ENCODE peak calls at places on chromosomes 7 and 10, in four cellular contexts. One of them, this sample, is unnamed.

GRCh38 chr10:100683004-100683403 is 62.4 kb upstream of the PAX2 start:
- DNase-seq in hepatocyte: no peak
- DNase-seq in activated CD4-positive, CD25-positive, alpha-beta regulatory T cell treated with anti-CD3 and anti-CD28 coated beads, Interleukin-2, amount 50 U/mL, for 72 hours: no peak
- DNase-seq in AG20443: no peak
- DNase-seq in this sample: no peak

GRCh38 chr7:106069471-106070200 is 42.5 kb downstream of the SYPL1 start:
- DNase-seq in activated CD4-positive, CD25-positive, alpha-beta regulatory T cell treated with anti-CD3 and anti-CD28 coated beads, Interleukin-2, amount 50 U/mL, for 72 hours: no peak
- DNase-seq in AG20443: no peak
- DNase-seq in hepatocyte: no peak
- DNase-seq in this sample: no peak

GRCh38 chr7:139828880-139829653 is at the start of gene TBXAS1:
- DNase-seq in hepatocyte: peak; percentile 39
- DNase-seq in activated CD4-positive, CD25-positive, alpha-beta regulatory T cell treated with anti-CD3 and anti-CD28 coated beads, Interleukin-2, amount 50 U/mL, for 72 hours: no peak
- DNase-seq in AG20443: no peak
- DNase-seq in this sample: peak; percentile 26

GRCh38 chr10:58758311-58758710 is 245.6 kb downstream of the BICC1 start:
- DNase-seq in AG20443: no peak
- DNase-seq in hepatocyte: no peak
- DNase-seq in activated CD4-positive, CD25-positive, alpha-beta regulatory T cell treated with anti-CD3 and anti-CD28 coated beads, Interleukin-2, amount 50 U/mL, for 72 hours: no peak
- DNase-seq in this sample: no peak

GRCh38 chr7:40918701-40919271 is 784.0 kb downstream of the SUGCT start:
- DNase-seq in hepatocyte: peak; percentile 65
- DNase-seq in AG20443: peak; percentile 66
- DNase-seq in activated CD4-positive, CD25-positive, alpha-beta regulatory T cell treated with anti-CD3 and anti-CD28 coated beads, Interleukin-2, amount 50 U/mL, for 72 hours: no peak
- DNase-seq in this sample: no peak

GRCh38 chr7:96219382-96220130 is 102.3 kb downstream of the SLC25A13 start:
- DNase-seq in activated CD4-positive, CD25-positive, alpha-beta regulatory T cell treated with anti-CD3 and anti-CD28 coated beads, Interleukin-2, amount 50 U/mL, for 72 hours: no peak
- DNase-seq in AG20443: peak; percentile 51
- DNase-seq in hepatocyte: no peak
- DNase-seq in this sample: no peak

GRCh38 chr7:157474685-157475084 is 137.9 kb downstream of the DNAJB6 start:
- DNase-seq in AG20443: no peak
- DNase-seq in hepatocyte: no peak
- DNase-seq in activated CD4-positive, CD25-positive, alpha-beta regulatory T cell treated with anti-CD3 and anti-CD28 coated beads, Interleukin-2, amount 50 U/mL, for 72 hours: peak; percentile 59
- DNase-seq in this sample: no peak

GRCh38 chr7:17405786-17406185 is 107.3 kb downstream of the AHR start:
- DNase-seq in hepatocyte: peak; percentile 13
- DNase-seq in activated CD4-positive, CD25-positive, alpha-beta regulatory T cell treated with anti-CD3 and anti-CD28 coated beads, Interleukin-2, amount 50 U/mL, for 72 hours: no peak
- DNase-seq in AG20443: peak; percentile 69
- DNase-seq in this sample: peak; percentile 38

GRCh38 chr10:50592961-50593418 is 30.8 kb downstream of the SGMS1 start:
- DNase-seq in activated CD4-positive, CD25-positive, alpha-beta regulatory T cell treated with anti-CD3 and anti-CD28 coated beads, Interleukin-2, amount 50 U/mL, for 72 hours: no peak
- DNase-seq in AG20443: no peak
- DNase-seq in hepatocyte: no peak
- DNase-seq in this sample: no peak

GRCh38 chr7:91079491-91079890 is 184.7 kb upstream of the FZD1 start:
- DNase-seq in hepatocyte: no peak
- DNase-seq in AG20443: peak; percentile 60
- DNase-seq in activated CD4-positive, CD25-positive, alpha-beta regulatory T cell treated with anti-CD3 and anti-CD28 coated beads, Interleukin-2, amount 50 U/mL, for 72 hours: no peak
- DNase-seq in this sample: no peak

GRCh38 chr10:81814842-81815241 is 60.2 kb upstream of the NRG3 start:
- DNase-seq in AG20443: no peak
- DNase-seq in hepatocyte: no peak
- DNase-seq in activated CD4-positive, CD25-positive, alpha-beta regulatory T cell treated with anti-CD3 and anti-CD28 coated beads, Interleukin-2, amount 50 U/mL, for 72 hours: no peak
- DNase-seq in this sample: no peak

GRCh38 chr7:12692479-12693259 is 5.2 kb downstream of the ARL4A start:
- DNase-seq in activated CD4-positive, CD25-positive, alpha-beta regulatory T cell treated with anti-CD3 and anti-CD28 coated beads, Interleukin-2, amount 50 U/mL, for 72 hours: no peak
- DNase-seq in hepatocyte: no peak
- DNase-seq in AG20443: no peak
- DNase-seq in this sample: no peak

GRCh38 chr10:92688927-92689662 is 660 bp upstream of the HHEX start:
- DNase-seq in activated CD4-positive, CD25-positive, alpha-beta regulatory T cell treated with anti-CD3 and anti-CD28 coated beads, Interleukin-2, amount 50 U/mL, for 72 hours: peak; percentile 43
- DNase-seq in hepatocyte: peak; percentile 34
- DNase-seq in AG20443: peak; percentile 40
- DNase-seq in this sample: peak; percentile 42

GRCh38 chr10:3720228-3721019 is 64.6 kb downstream of the KLF6 start:
- DNase-seq in activated CD4-positive, CD25-positive, alpha-beta regulatory T cell treated with anti-CD3 and anti-CD28 coated beads, Interleukin-2, amount 50 U/mL, for 72 hours: no peak
- DNase-seq in hepatocyte: peak; percentile 66
- DNase-seq in AG20443: peak; percentile 79
- DNase-seq in this sample: peak; percentile 35

GRCh38 chr7:91876391-91877133 is 3.9 kb downstream of the MTERF1 start:
- DNase-seq in activated CD4-positive, CD25-positive, alpha-beta regulatory T cell treated with anti-CD3 and anti-CD28 coated beads, Interleukin-2, amount 50 U/mL, for 72 hours: no peak
- DNase-seq in hepatocyte: no peak
- DNase-seq in AG20443: peak; percentile 46
- DNase-seq in this sample: no peak

GRCh38 chr10:132807621-132808049 is 21.7 kb upstream of the NKX6-2 start:
- DNase-seq in hepatocyte: no peak
- DNase-seq in AG20443: no peak
- DNase-seq in activated CD4-positive, CD25-positive, alpha-beta regulatory T cell treated with anti-CD3 and anti-CD28 coated beads, Interleukin-2, amount 50 U/mL, for 72 hours: no peak
- DNase-seq in this sample: no peak

GRCh38 chr10:96906864-96907263 is 74.8 kb downstream of the LCOR start:
- DNase-seq in hepatocyte: no peak
- DNase-seq in activated CD4-positive, CD25-positive, alpha-beta regulatory T cell treated with anti-CD3 and anti-CD28 coated beads, Interleukin-2, amount 50 U/mL, for 72 hours: no peak
- DNase-seq in AG20443: no peak
- DNase-seq in this sample: no peak

GRCh38 chr7:105816270-105816843 is 60.0 kb downstream of the ATXN7L1 start:
- DNase-seq in activated CD4-positive, CD25-positive, alpha-beta regulatory T cell treated with anti-CD3 and anti-CD28 coated beads, Interleukin-2, amount 50 U/mL, for 72 hours: no peak
- DNase-seq in AG20443: no peak
- DNase-seq in hepatocyte: no peak
- DNase-seq in this sample: no peak

GRCh38 chr7:151599401-151600227 is 79.9 kb upstream of the RHEB start:
- DNase-seq in AG20443: peak; percentile 95
- DNase-seq in hepatocyte: peak; percentile 58
- DNase-seq in activated CD4-positive, CD25-positive, alpha-beta regulatory T cell treated with anti-CD3 and anti-CD28 coated beads, Interleukin-2, amount 50 U/mL, for 72 hours: no peak
- DNase-seq in this sample: peak; percentile 55

GRCh38 chr10:63798599-63799498 is 277.6 kb downstream of the REEP3 start:
- DNase-seq in activated CD4-positive, CD25-positive, alpha-beta regulatory T cell treated with anti-CD3 and anti-CD28 coated beads, Interleukin-2, amount 50 U/mL, for 72 hours: no peak
- DNase-seq in hepatocyte: peak; percentile 58
- DNase-seq in AG20443: peak; percentile 92
- DNase-seq in this sample: peak; percentile 33

GRCh38 chr10:111856631-111857030 is 326.9 kb downstream of the GPAM start:
- DNase-seq in activated CD4-positive, CD25-positive, alpha-beta regulatory T cell treated with anti-CD3 and anti-CD28 coated beads, Interleukin-2, amount 50 U/mL, for 72 hours: no peak
- DNase-seq in AG20443: peak; percentile 64
- DNase-seq in hepatocyte: peak; percentile 11
- DNase-seq in this sample: no peak

GRCh38 chr10:88975377-88975720 is 15.2 kb upstream of the FAS start:
- DNase-seq in activated CD4-positive, CD25-positive, alpha-beta regulatory T cell treated with anti-CD3 and anti-CD28 coated beads, Interleukin-2, amount 50 U/mL, for 72 hours: no peak
- DNase-seq in hepatocyte: no peak
- DNase-seq in AG20443: no peak
- DNase-seq in this sample: no peak

GRCh38 chr10:107054469-107055156 is 109.9 kb downstream of the SORCS1 start:
- DNase-seq in AG20443: no peak
- DNase-seq in activated CD4-positive, CD25-positive, alpha-beta regulatory T cell treated with anti-CD3 and anti-CD28 coated beads, Interleukin-2, amount 50 U/mL, for 72 hours: no peak
- DNase-seq in hepatocyte: peak; percentile 22
- DNase-seq in this sample: no peak

GRCh38 chr10:79454259-79454658 is 8.8 kb upstream of the ZCCHC24 start:
- DNase-seq in AG20443: peak; percentile 89
- DNase-seq in hepatocyte: no peak
- DNase-seq in activated CD4-positive, CD25-positive, alpha-beta regulatory T cell treated with anti-CD3 and anti-CD28 coated beads, Interleukin-2, amount 50 U/mL, for 72 hours: no peak
- DNase-seq in this sample: peak; percentile 67

GRCh38 chr7:90680496-90680895 is 84.4 kb downstream of the CDK14 start:
- DNase-seq in activated CD4-positive, CD25-positive, alpha-beta regulatory T cell treated with anti-CD3 and anti-CD28 coated beads, Interleukin-2, amount 50 U/mL, for 72 hours: no peak
- DNase-seq in hepatocyte: no peak
- DNase-seq in AG20443: no peak
- DNase-seq in this sample: no peak

GRCh38 chr10:34838366-34838900 is 23.3 kb upstream of the PARD3 start:
- DNase-seq in hepatocyte: no peak
- DNase-seq in activated CD4-positive, CD25-positive, alpha-beta regulatory T cell treated with anti-CD3 and anti-CD28 coated beads, Interleukin-2, amount 50 U/mL, for 72 hours: no peak
- DNase-seq in AG20443: no peak
- DNase-seq in this sample: no peak

GRCh38 chr10:108424656-108425055 is 1260.2 kb upstream of the SORCS1 start:
- DNase-seq in AG20443: peak; percentile 45
- DNase-seq in hepatocyte: no peak
- DNase-seq in activated CD4-positive, CD25-positive, alpha-beta regulatory T cell treated with anti-CD3 and anti-CD28 coated beads, Interleukin-2, amount 50 U/mL, for 72 hours: no peak
- DNase-seq in this sample: no peak

GRCh38 chr7:151776446-151776845 is 100.5 kb downstream of the PRKAG2 start:
- DNase-seq in activated CD4-positive, CD25-positive, alpha-beta regulatory T cell treated with anti-CD3 and anti-CD28 coated beads, Interleukin-2, amount 50 U/mL, for 72 hours: no peak
- DNase-seq in hepatocyte: no peak
- DNase-seq in AG20443: no peak
- DNase-seq in this sample: no peak

GRCh38 chr10:42615419-42615818 is 23.0 kb downstream of the ZNF33B start:
- DNase-seq in activated CD4-positive, CD25-positive, alpha-beta regulatory T cell treated with anti-CD3 and anti-CD28 coated beads, Interleukin-2, amount 50 U/mL, for 72 hours: no peak
- DNase-seq in hepatocyte: no peak
- DNase-seq in AG20443: peak; percentile 3
- DNase-seq in this sample: no peak

GRCh38 chr7:32507416-32507815 is 12.1 kb downstream of the AVL9 start:
- DNase-seq in activated CD4-positive, CD25-positive, alpha-beta regulatory T cell treated with anti-CD3 and anti-CD28 coated beads, Interleukin-2, amount 50 U/mL, for 72 hours: no peak
- DNase-seq in AG20443: no peak
- DNase-seq in hepatocyte: no peak
- DNase-seq in this sample: no peak

GRCh38 chr7:155831807-155832524 is 19.7 kb upstream of the SHH start:
- DNase-seq in AG20443: no peak
- DNase-seq in hepatocyte: peak; percentile 47
- DNase-seq in activated CD4-positive, CD25-positive, alpha-beta regulatory T cell treated with anti-CD3 and anti-CD28 coated beads, Interleukin-2, amount 50 U/mL, for 72 hours: no peak
- DNase-seq in this sample: no peak

GRCh38 chr7:2953099-2953498 is 90.6 kb downstream of the CARD11 start:
- DNase-seq in AG20443: no peak
- DNase-seq in activated CD4-positive, CD25-positive, alpha-beta regulatory T cell treated with anti-CD3 and anti-CD28 coated beads, Interleukin-2, amount 50 U/mL, for 72 hours: no peak
- DNase-seq in hepatocyte: no peak
- DNase-seq in this sample: no peak

GRCh38 chr10:95308389-95309302 is 17.8 kb upstream of the PDLIM1 start:
- DNase-seq in AG20443: peak; percentile 79
- DNase-seq in hepatocyte: peak; percentile 63
- DNase-seq in activated CD4-positive, CD25-positive, alpha-beta regulatory T cell treated with anti-CD3 and anti-CD28 coated beads, Interleukin-2, amount 50 U/mL, for 72 hours: no peak
- DNase-seq in this sample: peak; percentile 48

This sample was measured in adrenal gland.